ENCODE peak calls at places on chromosomes 4 and X, in five cellular contexts. H is NCI-H2171, E is B cell, N is left cardiac atrium, B is EL. C is an unnamed sample.

GRCh38 chrX:112844250-112844649 is 3.6 kb upstream of the AMOT start:
- DNase-seq in B (no peak), H (no peak), N (no peak), E (no peak), C (no peak)

GRCh38 chrX:41245641-41246040 is 88.3 kb upstream of the DDX3X start:
- DNase-seq in H (no peak), B (peak), E (no peak), N (no peak), C (no peak)

GRCh38 chr4:162497564-162498167 is 333.9 kb upstream of the FSTL5 start:
- DNase-seq in E (peak), H (no peak), B (peak), N (no peak), C (no peak)

GRCh38 chr4:40454816-40455215 is 119.7 kb downstream of the CHRNA9 start:
- DNase-seq in B (no peak), N (no peak), E (no peak), H (no peak), C (no peak)

GRCh38 chr4:79528241-79528706 is 120.2 kb upstream of the GK2 start:
- DNase-seq in B (no peak), E (no peak), H (no peak), N (no peak), C (no peak)

GRCh38 chr4:152106113-152106763 is 345.4 kb upstream of the GATB start:
- DNase-seq in E (no peak), H (no peak), N (peak), B (peak), C (peak)

GRCh38 chr4:52588771-52589591 is 70.1 kb downstream of the USP46 start:
- DNase-seq in E (no peak), H (no peak), N (no peak), B (peak), C (no peak)

GRCh38 chr4:180808862-180809261 is 1434.3 kb upstream of the TENM3 start:
- DNase-seq in E (no peak), H (no peak), B (no peak), N (no peak), C (no peak)

GRCh38 chrX:53483838-53484420 is 49.8 kb upstream of the HSD17B10 start:
- DNase-seq in E (no peak), H (no peak), B (peak), N (no peak), C (no peak)

GRCh38 chr4:86831262-86832090 is 17.7 kb downstream of the SLC10A6 start:
- DNase-seq in B (peak), E (no peak), H (no peak), N (no peak), C (no peak)

GRCh38 chr4:143251781-143252180 is 67.1 kb downstream of the USP38 start:
- DNase-seq in N (no peak), H (no peak), B (no peak), E (no peak), C (no peak)

GRCh38 chrX:46770817-46771163 is 11.9 kb upstream of the SLC9A7 start:
- DNase-seq in E (no peak), H (no peak), N (no peak), B (peak), C (no peak)

GRCh38 chr4:86896596-86896995 is 4.4 kb upstream of the C4orf36 start:
- DNase-seq in B (no peak), N (no peak), E (no peak), H (no peak), C (no peak)

GRCh38 chr4:153684182-153685073 is at the start of gene TLR2:
- DNase-seq in E (peak), B (no peak), H (no peak), N (peak), C (peak)

GRCh38 chr4:153143527-153144348 is 60.5 kb upstream of the TRIM2 start:
- DNase-seq in N (no peak), H (peak), E (no peak), B (peak), C (no peak)

GRCh38 chr4:7697326-7697725 is 242.3 kb downstream of the AFAP1 start:
- DNase-seq in E (no peak), N (no peak), H (no peak), B (no peak), C (no peak)

GRCh38 chr4:138405439-138405838 is 163.3 kb upstream of the SLC7A11 start:
- DNase-seq in B (peak), H (no peak), E (no peak), N (no peak), C (no peak)

GRCh38 chrX:103360092-103360491 is 3.8 kb downstream of the TCEAL9 start:
- DNase-seq in E (no peak), N (no peak), H (no peak), B (no peak), C (no peak)

GRCh38 chr4:23033796-23034195 is 341.1 kb downstream of the GBA3 start:
- DNase-seq in N (no peak), H (no peak), B (peak), E (no peak), C (no peak)

GRCh38 chr4:133891001-133891400 is 310.6 kb downstream of the PABPC4L start:
- DNase-seq in E (no peak), H (no peak), N (no peak), B (no peak), C (no peak)

GRCh38 chrX:102712216-102712966 is at the start of gene GPRASP2:
- DNase-seq in B (peak), H (peak), E (no peak), N (peak), C (peak)

GRCh38 chr4:184695178-184695896 is 38.6 kb downstream of the CENPU start:
- DNase-seq in E (no peak), N (no peak), B (no peak), H (no peak), C (no peak)

GRCh38 chr4:107618656-107619055 is 101.4 kb downstream of the PAPSS1 start:
- DNase-seq in N (no peak), B (no peak), H (no peak), E (no peak), C (no peak)